ENCODE peak calls at places on chromosomes 13 and 19, in eight cellular contexts. E, N, B, O, G, J, H and F are unnamed samples.

GRCh38 chr13:19058566-19058965 is 123.1 kb downstream of the TUBA3C start:
- DNase-seq in E (no peak), N (no peak), B (no peak), O (no peak), G (no peak), J (no peak), H (no peak), F (no peak)

GRCh38 chr19:18590273-18591272 is 2.0 kb downstream of the REX1BD start:
- DNase-seq in E (no peak), N (no peak), B (no peak), O (peak; percentile 56), G (peak; percentile 74), J (peak; percentile 61), H (no peak), F (peak; percentile 69)

GRCh38 chr13:21698975-21699679 is 28.3 kb downstream of the FGF9 start:
- DNase-seq in E (no peak), N (no peak), B (no peak), O (no peak), G (no peak), J (no peak), H (no peak), F (no peak)

GRCh38 chr19:16273005-16273404 is 51.6 kb upstream of the KLF2 start:
- DNase-seq in E (peak; percentile 52), N (no peak), B (no peak), O (no peak), G (peak; percentile 8), J (no peak), H (no peak), F (peak; percentile 51)

GRCh38 chr13:112346173-112346898 is 29.8 kb upstream of the SPACA7 start:
- DNase-seq in E (no peak), N (peak; percentile 9), B (no peak), O (no peak), G (peak; percentile 25), J (no peak), H (no peak), F (no peak)

GRCh38 chr13:21481359-21481758 is 22.3 kb upstream of the ZDHHC20 start:
- DNase-seq in E (no peak), N (peak; percentile 53), B (no peak), O (no peak), G (no peak), J (no peak), H (no peak), F (no peak)

GRCh38 chr19:33484226-33484774 is 37.3 kb downstream of the PEPD start:
- DNase-seq in E (no peak), N (no peak), B (no peak), O (no peak), G (no peak), J (no peak), H (no peak), F (no peak)

GRCh38 chr19:4988770-4989251 is 19.9 kb downstream of the KDM4B start:
- DNase-seq in E (peak; percentile 84), N (peak; percentile 86), B (no peak), O (no peak), G (no peak), J (peak; percentile 85), H (no peak), F (peak; percentile 83)

GRCh38 chr19:31349160-31349881 is at the start of gene TSHZ3:
- DNase-seq in E (peak; percentile 86), N (peak; percentile 16), B (peak; percentile 19), O (peak; percentile 55), G (peak; percentile 43), J (peak; percentile 92), H (peak; percentile 54), F (peak; percentile 94)

GRCh38 chr19:49666120-49666444 is 349 bp downstream of the BCL2L12 start:
- DNase-seq in E (no peak), N (no peak), B (no peak), O (no peak), G (no peak), J (no peak), H (no peak), F (no peak)

GRCh38 chr19:56294557-56294956 is 20.1 kb downstream of the ZSCAN5A start:
- DNase-seq in E (no peak), N (peak; percentile 72), B (no peak), O (no peak), G (no peak), J (no peak), H (no peak), F (peak; percentile 38)

GRCh38 chr13:95677564-95678386 is 836 bp downstream of the DNAJC3 start:
- DNase-seq in E (no peak), N (peak; percentile 38), B (no peak), O (no peak), G (no peak), J (peak; percentile 25), H (peak; percentile 10), F (peak; percentile 38)

GRCh38 chr19:13850910-13851753 is 25.8 kb upstream of the NANOS3 start:
- DNase-seq in E (peak; percentile 92), N (peak; percentile 97), B (peak; percentile 60), O (no peak), G (no peak), J (peak; percentile 91), H (no peak), F (peak; percentile 98)

GRCh38 chr13:114211446-114211845 is 23.3 kb upstream of the CDC16 start:
- DNase-seq in E (no peak), N (no peak), B (no peak), O (no peak), G (no peak), J (no peak), H (no peak), F (no peak)

GRCh38 chr13:46609052-46609451 is 56.1 kb downstream of the LRCH1 start:
- DNase-seq in E (no peak), N (no peak), B (no peak), O (no peak), G (no peak), J (no peak), H (no peak), F (no peak)

GRCh38 chr13:109673477-109673876 is 112.9 kb downstream of the IRS2 start:
- DNase-seq in E (no peak), N (no peak), B (no peak), O (no peak), G (no peak), J (no peak), H (no peak), F (peak; percentile 74)

GRCh38 chr19:33627962-33628839 is 6.4 kb downstream of the CHST8 start:
- DNase-seq in E (no peak), N (no peak), B (no peak), O (no peak), G (no peak), J (no peak), H (no peak), F (no peak)

GRCh38 chr19:41479757-41480191 is 36.8 kb downstream of the ERICH4 start:
- DNase-seq in E (no peak), N (peak; percentile 13), B (no peak), O (no peak), G (no peak), J (peak; percentile 64), H (no peak), F (no peak)

GRCh38 chr13:111114362-111115050 is 604 bp upstream of the ARHGEF7 start:
- DNase-seq in E (peak; percentile 51), N (peak; percentile 9), B (no peak), O (peak; percentile 37), G (peak; percentile 14), J (peak; percentile 28), H (peak; percentile 20), F (no peak)

GRCh38 chr13:27982361-27982760 is 6.1 kb downstream of the URAD start:
- DNase-seq in E (no peak), N (no peak), B (no peak), O (no peak), G (no peak), J (no peak), H (no peak), F (no peak)

GRCh38 chr13:108427355-108427754 is 157.8 kb downstream of the TNFSF13B start:
- DNase-seq in E (no peak), N (peak; percentile 15), B (no peak), O (no peak), G (no peak), J (no peak), H (no peak), F (peak; percentile 6)

GRCh38 chr13:94176576-94176975 is 302.9 kb downstream of the DCT start:
- DNase-seq in E (no peak), N (no peak), B (no peak), O (no peak), G (no peak), J (no peak), H (no peak), F (peak; percentile 12)

GRCh38 chr13:31930490-31930889 is 101.1 kb upstream of the FRY start:
- DNase-seq in E (no peak), N (no peak), B (no peak), O (no peak), G (no peak), J (no peak), H (no peak), F (no peak)

GRCh38 chr13:49436890-49437289 is 7.0 kb downstream of the CAB39L start:
- DNase-seq in E (peak; percentile 48), N (peak; percentile 53), B (no peak), O (no peak), G (no peak), J (peak; percentile 70), H (no peak), F (peak; percentile 65)

GRCh38 chr19:11067356-11068113 is 21.7 kb upstream of the LDLR start:
- DNase-seq in E (no peak), N (peak; percentile 65), B (no peak), O (no peak), G (no peak), J (no peak), H (no peak), F (no peak)

GRCh38 chr19:46426035-46426505 is 2.7 kb downstream of the PNMA8C start:
- DNase-seq in E (no peak), N (peak; percentile 28), B (no peak), O (no peak), G (no peak), J (no peak), H (no peak), F (peak; percentile 32)

GRCh38 chr19:10104665-10105221 is 1.4 kb upstream of the PPAN start:
- DNase-seq in E (no peak), N (no peak), B (peak; percentile 87), O (no peak), G (no peak), J (no peak), H (peak; percentile 92), F (no peak)

GRCh38 chr13:82566864-82567263 is 1315.4 kb downstream of the SLITRK1 start:
- DNase-seq in E (no peak), N (no peak), B (no peak), O (no peak), G (no peak), J (no peak), H (no peak), F (no peak)